ENCODE peak calls at places on chromosomes 11 and 22, in five cellular contexts. N, Q, K, S and R are unnamed samples.

GRCh38 chr11:11020747-11021149 is 162.9 kb upstream of the ZBED5 start:
- DNase-seq in N (no peak), K (no peak), Q (no peak), S (no peak), R (no peak)

GRCh38 chr11:66292543-66293332 is 1.0 kb downstream of the TMEM151A start:
- DNase-seq in Q (no peak), N (no peak), S (no peak), K (no peak), R (no peak)

GRCh38 chr22:23534201-23534850 is 45.8 kb downstream of the IGLL1 start:
- DNase-seq in S (no peak), Q (no peak), K (peak; percentile 51), N (no peak), R (no peak)

GRCh38 chr11:64908766-64909165 is 8.2 kb downstream of the ATG2A start:
- DNase-seq in K (no peak), N (no peak), Q (no peak), S (no peak), R (no peak)

GRCh38 chr22:45846952-45847351 is 130.0 kb downstream of the WNT7B start:
- DNase-seq in N (no peak), Q (no peak), S (no peak), K (no peak), R (no peak)

GRCh38 chr22:49031746-49032330 is 795.8 kb downstream of the BRD1 start:
- DNase-seq in K (no peak), Q (no peak), S (no peak), N (no peak), R (no peak)

GRCh38 chr11:8068605-8069221 is 12.3 kb upstream of the TUB start:
- DNase-seq in K (peak; percentile 94), S (no peak), N (peak; percentile 25), Q (peak; percentile 63), R (peak; percentile 56)

GRCh38 chr11:128157423-128158298 is 429.7 kb downstream of the ETS1 start:
- DNase-seq in S (peak; percentile 51), N (peak; percentile 58), K (peak; percentile 86), Q (no peak), R (peak; percentile 87)

GRCh38 chr11:27816200-27816599 is 115.9 kb upstream of the BDNF start:
- DNase-seq in Q (no peak), N (no peak), K (no peak), S (no peak), R (no peak)

GRCh38 chr11:103961010-103961409 is 75.4 kb upstream of the DDI1 start:
- DNase-seq in K (peak; percentile 13), Q (no peak), N (no peak), S (no peak), R (no peak)

GRCh38 chr11:44223261-44223660 is 86.7 kb downstream of the ALX4 start:
- DNase-seq in S (no peak), K (peak; percentile 50), N (no peak), Q (no peak), R (no peak)

GRCh38 chr11:64173616-64174355 is 7.9 kb upstream of the MACROD1 start:
- DNase-seq in S (no peak), Q (no peak), K (no peak), N (no peak), R (no peak)

GRCh38 chr11:17036666-17037658 is 22.7 kb upstream of the PLEKHA7 start:
- DNase-seq in S (no peak), N (no peak), K (no peak), Q (no peak), R (no peak)

GRCh38 chr11:35618497-35619029 is 303 bp downstream of the FJX1 start:
- DNase-seq in N (peak; percentile 51), K (peak; percentile 56), Q (peak; percentile 49), S (no peak), R (no peak)

GRCh38 chr22:36177160-36177559 is 16.6 kb upstream of the APOL3 start:
- DNase-seq in S (no peak), N (no peak), K (no peak), Q (no peak), R (no peak)

GRCh38 chr11:120565436-120566155 is 54.0 kb downstream of the GRIK4 start:
- DNase-seq in N (no peak), Q (no peak), K (no peak), S (no peak), R (no peak)

GRCh38 chr22:36027960-36028645 is 521 bp downstream of the RBFOX2 start:
- DNase-seq in N (peak; percentile 43), S (no peak), Q (no peak), K (no peak), R (peak; percentile 46)

GRCh38 chr11:75103380-75104026 is 6.8 kb upstream of the OR2AT4 start:
- DNase-seq in S (no peak), K (peak; percentile 46), N (no peak), Q (no peak), R (no peak)

GRCh38 chr11:77086521-77087472 is 15.8 kb upstream of the OMP start:
- DNase-seq in Q (peak; percentile 29), N (no peak), K (peak; percentile 57), S (no peak), R (no peak)

GRCh38 chr11:36452231-36452630 is 57.8 kb downstream of the TRAF6 start:
- DNase-seq in N (peak; percentile 46), S (no peak), Q (no peak), K (peak; percentile 74), R (no peak)

GRCh38 chr11:94938399-94939055 is 34.8 kb downstream of the CWC15 start:
- DNase-seq in Q (peak; percentile 84), S (peak; percentile 30), N (no peak), K (peak; percentile 46), R (peak; percentile 90)

GRCh38 chr22:16601437-16602223 is 9.0 kb upstream of the CCT8L2 start:
- DNase-seq in K (no peak), Q (peak; percentile 60), S (no peak), N (no peak), R (no peak)

GRCh38 chr11:133903056-133903455 is 53.7 kb downstream of the IGSF9B start:
- DNase-seq in Q (no peak), S (no peak), K (no peak), N (no peak), R (no peak)

GRCh38 chr11:29628584-29628983 is 388.2 kb downstream of the KCNA4 start:
- DNase-seq in Q (no peak), K (no peak), S (no peak), N (no peak), R (no peak)

GRCh38 chr11:32391965-32392553 is 43.3 kb downstream of the WT1 start:
- DNase-seq in K (peak; percentile 96), Q (no peak), S (no peak), N (no peak), R (no peak)